ENCODE peak calls at places on chromosomes 2 and 18, in four cellular contexts. One of them, this sample, is unnamed.

GRCh38 chr2:208252766-208253492 is 1.9 kb downstream of the IDH1 start:
- DNase-seq in esophagus squamous epithelium: no peak
- DNase-seq in IMR-90: no peak
- DNase-seq in CD8-positive, alpha-beta T cell: no peak
- DNase-seq in this sample: peak

GRCh38 chr2:83058683-83059082 is 1400.4 kb downstream of the SUCLG1 start:
- DNase-seq in esophagus squamous epithelium: no peak
- DNase-seq in IMR-90: no peak
- DNase-seq in CD8-positive, alpha-beta T cell: no peak
- DNase-seq in this sample: no peak

GRCh38 chr18:24413148-24413547 is 13.3 kb upstream of the IMPACT start:
- DNase-seq in esophagus squamous epithelium: no peak
- DNase-seq in IMR-90: no peak
- DNase-seq in CD8-positive, alpha-beta T cell: no peak
- DNase-seq in this sample: no peak

GRCh38 chr18:52288403-52289004 is 51.5 kb upstream of the DCC start:
- DNase-seq in esophagus squamous epithelium: no peak
- DNase-seq in IMR-90: no peak
- DNase-seq in CD8-positive, alpha-beta T cell: no peak
- DNase-seq in this sample: peak

GRCh38 chr2:75556679-75557366 is 3.9 kb downstream of the EVA1A start:
- DNase-seq in esophagus squamous epithelium: no peak
- DNase-seq in IMR-90: peak
- DNase-seq in CD8-positive, alpha-beta T cell: no peak
- DNase-seq in this sample: no peak

GRCh38 chr2:185299867-185300266 is 438.7 kb upstream of the FSIP2 start:
- DNase-seq in esophagus squamous epithelium: no peak
- DNase-seq in IMR-90: no peak
- DNase-seq in CD8-positive, alpha-beta T cell: no peak
- DNase-seq in this sample: no peak

GRCh38 chr18:41389936-41390667 is 564.9 kb upstream of the PIK3C3 start:
- DNase-seq in esophagus squamous epithelium: no peak
- DNase-seq in IMR-90: no peak
- DNase-seq in CD8-positive, alpha-beta T cell: no peak
- DNase-seq in this sample: peak

GRCh38 chr2:239186516-239186915 is 214.3 kb downstream of the HDAC4 start:
- DNase-seq in esophagus squamous epithelium: no peak
- DNase-seq in IMR-90: no peak
- DNase-seq in CD8-positive, alpha-beta T cell: no peak
- DNase-seq in this sample: no peak

GRCh38 chr2:168231609-168232241 is 15.7 kb downstream of the STK39 start:
- DNase-seq in esophagus squamous epithelium: no peak
- DNase-seq in IMR-90: no peak
- DNase-seq in CD8-positive, alpha-beta T cell: no peak
- DNase-seq in this sample: no peak

GRCh38 chr2:66803651-66804050 is 368.7 kb downstream of the MEIS1 start:
- DNase-seq in esophagus squamous epithelium: no peak
- DNase-seq in IMR-90: peak
- DNase-seq in CD8-positive, alpha-beta T cell: no peak
- DNase-seq in this sample: no peak

GRCh38 chr2:10909050-10909995 is 2.4 kb upstream of the KCNF1 start:
- DNase-seq in esophagus squamous epithelium: no peak
- DNase-seq in IMR-90: no peak
- DNase-seq in CD8-positive, alpha-beta T cell: no peak
- DNase-seq in this sample: no peak
- TF ChIP-seq CTCF in esophagus squamous epithelium: no peak
- TF ChIP-seq CTCF in IMR-90: peak
- TF ChIP-seq CTCF in CD8-positive, alpha-beta T cell: no peak
- TF ChIP-seq CTCF in this sample: peak

DNA sequence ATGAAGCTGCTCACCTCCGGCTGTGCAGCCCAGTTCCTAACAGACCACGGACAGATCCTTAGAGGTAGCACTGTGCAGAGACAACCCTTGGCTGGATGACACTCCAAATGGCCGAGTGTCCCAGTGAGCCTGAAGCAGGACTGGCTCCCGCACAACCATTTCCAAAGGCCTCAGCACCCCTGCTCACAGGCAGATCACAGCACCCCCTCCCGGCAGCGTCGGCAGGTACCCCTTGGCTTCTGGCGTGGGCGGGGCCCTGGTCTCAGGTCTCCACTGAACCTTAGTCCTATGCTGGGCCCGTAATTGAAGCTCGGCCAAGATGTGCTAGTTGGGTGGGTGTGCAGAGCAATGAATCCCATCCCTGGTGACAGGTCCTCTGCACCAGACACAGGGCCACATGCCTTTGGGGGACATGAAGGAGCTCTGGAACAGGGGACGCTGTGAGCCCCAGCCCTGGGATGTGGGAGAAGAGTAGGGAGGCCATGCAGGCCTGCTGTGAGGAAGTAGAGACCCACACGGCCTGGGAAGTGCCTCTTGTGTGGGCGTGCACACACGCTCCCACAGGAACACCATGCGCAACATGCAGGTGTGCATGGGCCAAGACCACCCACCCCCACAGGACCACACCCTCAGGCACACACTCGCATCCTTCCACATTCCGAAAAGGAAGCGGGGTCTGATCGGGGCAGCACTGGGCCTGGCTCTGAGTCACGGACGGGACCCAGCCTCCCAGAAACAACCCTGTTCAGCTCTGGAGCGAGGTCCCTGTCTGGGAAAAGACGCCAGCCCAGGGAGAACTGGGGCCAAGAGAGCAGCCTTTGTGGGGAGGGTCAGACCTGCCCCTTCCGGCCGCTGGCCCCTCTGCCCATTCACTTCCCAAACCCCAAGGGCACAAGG is 2.8 kb downstream of the DUSP2 start:
- DNase-seq in esophagus squamous epithelium: no peak
- DNase-seq in IMR-90: no peak
- DNase-seq in CD8-positive, alpha-beta T cell: no peak
- DNase-seq in this sample: no peak
- TF ChIP-seq CTCF in esophagus squamous epithelium: no peak
- TF ChIP-seq CTCF in IMR-90: no peak
- TF ChIP-seq CTCF in CD8-positive, alpha-beta T cell: peak
- TF ChIP-seq CTCF in this sample: no peak

DNA sequence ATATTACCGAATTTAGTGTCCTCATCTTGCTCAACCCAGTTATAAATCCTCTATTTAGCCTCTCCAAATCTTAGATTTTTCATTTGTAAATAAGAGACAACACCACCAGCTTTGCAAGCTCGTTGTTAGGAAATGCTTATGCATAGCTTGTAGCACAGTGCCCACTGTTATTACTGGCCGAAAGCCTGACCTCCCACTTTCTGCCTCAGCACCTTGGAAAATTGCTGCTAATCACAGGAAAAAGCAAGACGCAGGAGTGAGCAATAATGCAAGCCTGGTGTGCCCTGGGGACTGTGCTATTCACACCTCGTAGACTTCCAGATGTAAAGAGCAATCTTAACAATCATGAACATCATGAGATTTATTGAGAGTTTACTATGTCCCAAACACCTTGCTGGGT is 124.2 kb upstream of the ARL4C start:
- DNase-seq in esophagus squamous epithelium: no peak
- DNase-seq in IMR-90: no peak
- DNase-seq in CD8-positive, alpha-beta T cell: no peak
- DNase-seq in this sample: no peak
- TF ChIP-seq CTCF in esophagus squamous epithelium: no peak
- TF ChIP-seq CTCF in IMR-90: no peak
- TF ChIP-seq CTCF in CD8-positive, alpha-beta T cell: no peak
- TF ChIP-seq CTCF in this sample: no peak

GRCh38 chr2:231732604-231733003 is 24.3 kb downstream of the PTMA start:
- DNase-seq in esophagus squamous epithelium: no peak
- DNase-seq in IMR-90: no peak
- DNase-seq in CD8-positive, alpha-beta T cell: no peak
- DNase-seq in this sample: no peak
- TF ChIP-seq CTCF in esophagus squamous epithelium: no peak
- TF ChIP-seq CTCF in IMR-90: no peak
- TF ChIP-seq CTCF in CD8-positive, alpha-beta T cell: no peak
- TF ChIP-seq CTCF in this sample: no peak

DNA sequence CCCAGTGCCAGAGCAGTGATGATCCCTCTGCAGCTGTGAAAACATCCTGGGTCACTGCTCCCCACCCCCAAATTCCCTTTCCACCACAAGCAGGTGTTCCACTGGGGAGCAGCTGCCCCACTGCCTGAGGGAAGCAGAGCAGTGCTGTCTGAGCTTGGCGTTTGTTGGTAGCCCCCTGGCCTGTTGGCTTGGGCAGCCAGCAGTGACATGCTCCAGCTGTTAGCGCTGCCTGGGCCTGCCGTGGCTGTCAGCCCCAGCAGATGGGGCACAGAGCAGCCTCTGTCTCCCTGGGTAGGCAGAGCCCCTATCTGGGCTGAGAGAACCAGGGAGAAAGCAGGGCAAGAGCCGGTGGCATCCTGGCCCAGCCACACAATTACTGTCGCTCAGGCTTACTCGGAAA is 247.7 kb downstream of the GLI2 start:
- DNase-seq in esophagus squamous epithelium: no peak
- DNase-seq in IMR-90: peak
- DNase-seq in CD8-positive, alpha-beta T cell: no peak
- DNase-seq in this sample: no peak
- TF ChIP-seq CTCF in esophagus squamous epithelium: no peak
- TF ChIP-seq CTCF in IMR-90: no peak
- TF ChIP-seq CTCF in CD8-positive, alpha-beta T cell: no peak
- TF ChIP-seq CTCF in this sample: no peak

DNA sequence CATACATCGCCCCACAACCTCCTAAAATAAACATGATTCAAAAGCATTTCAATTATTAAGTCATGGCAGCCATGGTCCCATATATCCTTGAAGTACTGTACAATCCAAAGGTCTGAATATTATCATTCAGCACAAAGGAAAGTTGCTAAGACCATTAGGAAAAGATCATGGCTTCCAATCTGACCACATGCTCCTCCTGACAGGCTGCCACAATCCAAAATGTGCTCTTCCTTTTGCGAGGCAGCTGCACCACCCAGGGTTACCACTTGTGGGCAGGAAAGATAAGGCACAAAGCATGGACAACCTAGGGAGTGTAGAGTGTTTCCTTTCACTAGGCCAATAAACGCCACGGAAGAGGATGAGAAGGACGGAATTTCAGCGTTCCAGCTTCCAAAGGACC is 5.4 kb downstream of the BOLA3 start:
- DNase-seq in esophagus squamous epithelium: no peak
- DNase-seq in IMR-90: no peak
- DNase-seq in CD8-positive, alpha-beta T cell: no peak
- DNase-seq in this sample: no peak
- TF ChIP-seq CTCF in esophagus squamous epithelium: no peak
- TF ChIP-seq CTCF in IMR-90: no peak
- TF ChIP-seq CTCF in CD8-positive, alpha-beta T cell: no peak
- TF ChIP-seq CTCF in this sample: peak

DNA sequence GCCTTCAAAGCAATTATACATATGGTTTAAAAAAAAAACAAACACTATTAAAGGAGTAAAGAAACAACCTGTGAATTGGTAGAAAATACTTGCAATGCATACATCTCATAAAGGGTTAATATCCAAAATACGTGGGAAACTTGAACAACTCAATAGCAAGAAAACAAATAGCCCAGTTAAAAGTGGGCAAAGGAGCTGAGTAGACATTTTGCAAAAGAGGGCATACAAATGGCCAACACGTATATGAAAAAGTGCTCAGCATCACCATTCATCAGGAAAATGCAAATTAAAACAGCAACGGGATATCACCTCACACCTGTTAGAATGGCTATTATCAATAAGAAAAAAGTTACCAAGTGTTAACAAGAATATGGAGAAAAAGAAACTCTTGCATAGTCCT is 298.3 kb upstream of the RBMS1 start:
- DNase-seq in esophagus squamous epithelium: no peak
- DNase-seq in IMR-90: no peak
- DNase-seq in CD8-positive, alpha-beta T cell: no peak
- DNase-seq in this sample: no peak
- TF ChIP-seq CTCF in esophagus squamous epithelium: no peak
- TF ChIP-seq CTCF in IMR-90: no peak
- TF ChIP-seq CTCF in CD8-positive, alpha-beta T cell: no peak
- TF ChIP-seq CTCF in this sample: no peak

This sample was measured in bronchial epithelial cell.